ENCODE peak calls at places on chromosomes 2 and 18, in five cellular contexts. O is tibial nerve, P is testis, K is prostate gland, W is adrenal gland. S is an unnamed sample.

GRCh38 chr18:26036635-26037034 is 53.8 kb downstream of the SS18 start:
- DNase-seq in W (no peak), K (no peak), P (no peak), O (no peak), S (no peak)

GRCh38 chr18:55833543-55833942 is 245.6 kb upstream of the TCF4 start:
- DNase-seq in K (no peak), O (no peak), P (no peak), W (no peak), S (no peak)

GRCh38 chr18:69674292-69674877 is 273.3 kb downstream of the CD226 start:
- DNase-seq in W (no peak), K (no peak), O (no peak), P (no peak), S (no peak)

GRCh38 chr18:3526421-3527354 is 76.7 kb downstream of the TGIF1 start:
- DNase-seq in O (peak), K (no peak), P (peak), W (no peak), S (peak)

GRCh38 chr2:226179010-226179409 is 620.6 kb downstream of the IRS1 start:
- DNase-seq in K (no peak), W (no peak), O (no peak), P (no peak), S (no peak)

GRCh38 chr18:79915161-79916127 is 36.0 kb downstream of the SLC66A2 start:
- DNase-seq in K (no peak), O (no peak), W (no peak), P (peak), S (no peak)

GRCh38 chr18:50707841-50708240 is 112.0 kb downstream of the MRO start:
- DNase-seq in K (peak), P (no peak), W (no peak), O (peak), S (peak)

GRCh38 chr2:235287369-235287722 is 206.5 kb upstream of the AGAP1 start:
- DNase-seq in P (no peak), K (no peak), W (no peak), O (no peak), S (no peak)

GRCh38 chr2:149290662-149291061 is 39.7 kb upstream of the LYPD6 start:
- DNase-seq in K (no peak), P (no peak), O (no peak), W (no peak), S (no peak)

GRCh38 chr18:61503688-61504087 is 170.5 kb downstream of the CDH20 start:
- DNase-seq in W (no peak), O (no peak), K (no peak), P (no peak), S (no peak)

GRCh38 chr2:112646102-112646719 is 472 bp downstream of the SLC20A1 start:
- DNase-seq in O (no peak), P (peak), K (peak), W (peak), S (no peak)

GRCh38 chr2:189797902-189798301 is 13.7 kb downstream of the PMS1 start:
- DNase-seq in P (no peak), K (no peak), W (no peak), O (no peak), S (no peak)

GRCh38 chr18:32847719-32848118 is 74.9 kb upstream of the KLHL14 start:
- DNase-seq in P (no peak), K (no peak), O (no peak), W (no peak), S (no peak)

GRCh38 chr2:43774617-43775016 is 778 bp downstream of the DYNC2LI1 start:
- DNase-seq in K (no peak), W (no peak), O (no peak), P (no peak), S (no peak)

GRCh38 chr2:43776317-43776716 is 2.5 kb downstream of the DYNC2LI1 start:
- DNase-seq in O (no peak), K (no peak), W (no peak), P (no peak), S (no peak)

GRCh38 chr2:43778233-43778632 is 4.4 kb downstream of the DYNC2LI1 start:
- DNase-seq in O (no peak), K (no peak), W (no peak), P (no peak), S (no peak)

GRCh38 chr2:43777306-43777926 is 3.6 kb downstream of the DYNC2LI1 start:
- DNase-seq in W (peak), O (no peak), K (no peak), P (no peak), S (no peak)

DNA sequence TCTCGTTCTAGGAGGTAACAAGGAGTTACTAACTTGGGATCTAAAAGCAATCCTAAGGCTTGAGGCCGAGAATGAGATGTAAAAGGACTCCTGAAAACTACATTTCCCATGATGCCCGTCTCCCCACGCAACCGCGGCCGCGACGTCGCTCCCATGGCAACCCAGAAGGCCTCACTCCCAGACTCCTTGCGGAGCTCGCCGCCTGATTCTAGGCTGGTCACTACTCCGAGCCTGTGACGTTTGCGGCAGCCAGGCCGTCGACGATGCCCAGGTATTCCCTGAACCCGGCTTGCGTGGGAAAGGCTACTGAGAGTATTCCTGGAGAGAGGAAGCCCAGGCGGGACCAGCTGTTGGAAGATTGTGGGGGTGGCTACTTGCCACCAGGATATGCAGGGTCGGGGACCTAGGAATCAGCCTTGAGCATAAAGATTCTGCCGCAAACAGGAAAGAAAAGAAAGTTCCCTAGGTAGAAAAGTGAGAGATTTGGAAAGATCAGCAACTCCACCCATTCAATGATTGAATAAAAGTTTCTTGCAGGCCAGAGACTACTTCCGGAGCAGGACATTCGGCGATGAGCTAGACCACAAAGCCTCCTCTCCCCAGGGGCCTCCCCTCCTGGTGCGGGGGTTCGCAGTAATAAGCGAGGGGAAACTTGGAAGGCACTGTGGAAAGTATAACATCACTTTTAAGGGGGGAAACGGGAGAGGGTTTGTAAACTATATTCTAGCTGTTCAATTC is at the start of gene DYNC2LI1:
- DNase-seq in O (peak), W (peak), K (peak), P (peak), S (peak)
- TF ChIP-seq POLR2A in O (peak), W (peak), K (peak), P (peak), S (no peak)

DNA sequence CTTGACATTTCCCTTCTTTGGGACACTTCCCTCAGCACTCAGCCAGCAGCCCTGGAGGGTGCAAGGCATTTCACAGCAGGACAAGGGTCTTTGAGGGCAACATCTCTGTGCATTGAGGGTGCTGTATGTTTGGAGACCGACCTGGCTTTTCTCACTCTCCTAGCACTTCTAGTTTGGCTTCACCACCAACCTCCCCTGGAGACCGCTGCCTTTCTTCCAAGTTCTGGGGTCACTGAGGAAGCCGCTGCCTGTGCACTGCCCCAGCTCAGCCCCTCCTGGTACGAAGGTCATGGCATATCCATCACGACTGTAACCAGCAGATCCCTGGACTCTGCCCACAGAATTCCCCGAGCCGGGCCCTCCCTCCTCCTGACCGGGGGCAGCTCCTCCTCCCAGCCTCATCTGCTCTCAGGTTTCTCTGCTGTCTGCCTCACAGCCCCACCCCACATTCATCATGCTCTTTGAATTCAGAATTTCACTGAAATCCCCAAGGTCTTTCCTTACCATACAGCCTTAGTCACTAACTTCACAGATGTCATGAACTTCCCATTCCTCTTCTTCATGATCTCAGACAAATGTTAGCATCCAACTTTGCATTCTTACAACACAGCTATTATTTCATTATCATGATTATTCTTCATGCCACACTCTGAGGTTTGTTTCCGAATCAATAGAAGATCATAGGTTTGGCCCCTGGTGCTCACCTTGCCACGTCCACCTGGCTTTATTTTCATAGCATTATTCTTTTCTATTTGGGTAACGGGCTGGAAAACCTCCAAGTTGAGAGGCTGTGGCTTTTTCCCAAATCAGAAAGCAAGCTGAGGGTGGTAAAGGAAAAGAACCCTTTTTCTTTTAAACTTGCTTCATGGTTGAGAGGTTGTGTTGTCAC is 113.0 kb upstream of the COPS8 start:
- DNase-seq in K (no peak), W (peak), O (peak), P (no peak), S (peak)
- H3K4me3 ChIP-seq in K (no peak), W (no peak), O (no peak), P (no peak), S (no peak)

GRCh38 chr18:31687016-31687415 is 2.6 kb upstream of the B4GALT6 start:
- DNase-seq in O (no peak), W (no peak), P (no peak), K (no peak), S (no peak)

GRCh38 chr18:31686572-31686971 is 2.2 kb upstream of the B4GALT6 start:
- DNase-seq in P (no peak), O (no peak), K (no peak), W (no peak), S (no peak)

GRCh38 chr18:31684279-31685096 is at the start of gene B4GALT6:
- DNase-seq in O (no peak), W (peak), P (peak), K (peak), S (no peak)

GRCh38 chr18:31683968-31684278 is 458 bp downstream of the B4GALT6 start:
- DNase-seq in K (no peak), O (no peak), W (no peak), P (no peak), S (no peak)

DNA sequence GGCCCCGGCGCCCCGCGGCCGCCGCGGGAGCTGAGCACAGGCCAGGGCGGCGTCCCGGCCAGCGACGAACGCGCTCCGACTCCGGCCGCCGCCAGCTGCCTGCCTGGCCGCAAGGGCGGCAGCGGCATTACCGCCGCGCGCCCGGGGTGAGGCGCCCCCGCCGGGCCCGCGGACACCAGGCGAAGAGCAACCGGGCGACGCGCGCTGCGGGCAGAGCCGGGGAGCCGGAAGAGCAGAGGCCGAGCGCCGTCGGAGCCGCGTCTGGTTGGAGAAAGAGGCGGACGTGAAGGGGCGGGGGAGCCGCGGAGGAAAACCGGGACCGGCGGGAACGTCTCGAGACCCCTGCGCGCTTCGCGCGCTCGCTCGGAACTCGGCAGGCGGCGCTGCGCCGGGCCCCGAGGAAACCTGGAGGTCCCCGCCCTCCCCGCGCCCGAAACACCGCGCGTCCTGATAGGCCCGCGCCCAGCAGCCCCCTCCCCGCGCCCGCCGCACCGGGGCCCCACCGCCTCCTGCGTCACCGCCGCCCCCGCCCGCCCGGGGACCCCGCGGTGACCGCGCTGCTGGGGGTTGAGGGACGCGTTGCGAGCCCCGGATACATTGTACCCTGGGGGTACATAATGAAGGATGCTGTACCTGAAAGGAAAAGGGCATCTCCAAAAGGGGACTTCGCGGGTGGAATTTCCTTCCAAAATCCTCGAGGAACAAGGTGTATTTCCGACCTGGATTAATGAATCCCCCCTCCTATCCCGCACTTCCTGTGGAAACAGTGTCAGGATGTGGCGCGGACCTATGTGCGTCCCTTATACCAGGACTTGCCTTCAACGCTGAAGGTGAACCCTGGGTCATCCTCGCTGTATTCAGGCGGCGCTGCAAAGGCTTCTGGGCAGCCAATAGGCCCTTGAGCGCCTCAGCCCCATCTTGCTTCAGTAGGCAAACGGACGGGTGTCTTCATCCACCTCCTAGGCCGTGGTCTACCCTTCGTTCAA is 1.0 kb upstream of the B4GALT6 start:
- DNase-seq in P (peak), O (no peak), K (peak), W (peak), S (no peak)
- TF ChIP-seq POLR2A in P (no peak), O (no peak), K (peak), W (peak), S (no peak)

DNA sequence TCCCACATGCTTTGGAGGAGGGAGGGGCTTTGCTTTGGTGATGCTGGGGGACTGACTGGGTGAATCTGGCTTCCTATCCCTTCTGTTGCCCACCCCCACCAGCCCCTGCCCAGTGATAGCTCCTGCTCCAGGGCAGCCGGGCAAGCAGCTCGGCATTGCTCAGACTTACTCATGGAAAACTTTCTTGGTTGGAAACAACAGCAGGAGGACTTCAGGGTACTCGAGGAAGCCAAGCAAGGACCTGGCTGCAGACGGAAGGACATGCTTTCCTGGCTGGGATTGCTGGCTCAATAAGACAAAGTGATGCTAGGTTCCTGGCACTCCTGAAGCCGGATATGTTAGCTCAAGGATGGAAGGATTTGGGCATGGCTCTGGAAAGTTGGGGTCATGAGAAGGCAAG is 3.0 kb downstream of the SPEG start:
- DNase-seq in O (no peak), K (no peak), W (no peak), P (no peak), S (no peak)
- H3K4me3 ChIP-seq in O (no peak), K (no peak), W (no peak), P (no peak), S (no peak)

DNA sequence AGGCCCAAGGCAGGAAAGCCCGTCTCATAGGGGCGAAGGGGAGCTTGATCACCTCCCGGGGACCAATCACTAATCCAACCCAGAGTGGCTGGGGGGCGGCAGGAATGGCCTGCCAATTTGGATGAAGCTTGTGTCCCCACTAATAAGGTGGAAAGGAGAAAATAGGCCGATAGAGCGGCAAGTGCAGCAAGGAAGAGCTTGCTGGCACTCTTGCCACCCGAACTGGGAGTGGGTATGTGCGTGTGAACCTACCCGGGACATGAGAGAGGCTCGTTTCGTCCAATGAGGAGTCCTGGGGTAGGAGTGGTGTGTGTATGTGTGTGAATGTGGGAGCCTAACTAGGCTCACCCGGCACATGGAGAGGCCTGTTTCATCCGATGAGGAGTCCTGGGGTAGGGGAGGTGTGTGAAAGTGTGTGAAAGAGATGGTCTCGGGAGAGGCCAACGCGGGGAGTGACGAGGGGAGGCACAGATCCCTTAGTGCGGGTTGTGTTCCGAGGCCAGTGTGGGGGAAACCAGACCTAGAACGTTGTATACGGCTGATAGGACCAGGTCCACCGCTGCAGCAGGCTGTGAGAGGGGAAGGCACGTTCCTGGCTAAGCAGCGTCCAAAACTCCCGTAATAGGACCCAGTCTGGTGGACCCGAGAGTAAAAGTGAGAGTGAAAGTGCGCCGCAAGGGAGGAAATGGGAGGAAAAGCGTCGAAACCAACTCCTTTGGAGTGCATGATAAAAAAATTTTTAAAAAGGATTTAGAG is 47.1 kb upstream of the SELENOI start:
- DNase-seq in W (peak), P (peak), K (peak), O (peak), S (peak)
- TF ChIP-seq POLR2A in W (peak), P (no peak), K (peak), O (no peak), S (no peak)